ENCODE peak calls at places on chromosome 10, in four cellular contexts. K is H1, E is K562, L is GM12878. H is an unnamed sample.

GRCh38 chr10:98423691-98424120 is 8.7 kb upstream of the PYROXD2 start:
- DNase-seq in K (no peak), L (no peak), E (peak; percentile 41), H (no peak)

GRCh38 chr10:14071956-14072355 is 258.8 kb downstream of the FRMD4A start:
- DNase-seq in L (no peak), E (no peak), K (no peak), H (no peak)

GRCh38 chr10:126536148-126536547 is 134.3 kb downstream of the C10orf90 start:
- DNase-seq in E (peak; percentile 1), L (no peak), K (no peak), H (peak; percentile 5)

GRCh38 chr10:128463991-128464755 is 337.9 kb upstream of the MKI67 start:
- DNase-seq in L (peak; percentile 4), K (no peak), E (peak; percentile 13), H (peak; percentile 63)

GRCh38 chr10:73338801-73339368 is 19.8 kb downstream of the CFAP70 start:
- DNase-seq in K (no peak), L (no peak), E (no peak), H (no peak)

GRCh38 chr10:12113627-12114026 is 15.8 kb upstream of the SEC61A2 start:
- DNase-seq in E (no peak), L (no peak), K (no peak), H (no peak)

GRCh38 chr10:132460691-132461090 is 63.7 kb downstream of the PWWP2B start:
- DNase-seq in K (no peak), L (no peak), E (no peak), H (no peak)

GRCh38 chr10:124226271-124226911 is 133.0 kb upstream of the CHST15 start:
- DNase-seq in L (no peak), K (no peak), E (no peak), H (no peak)

GRCh38 chr10:4549254-4549653 is 276.8 kb upstream of the AKR1E2 start:
- DNase-seq in L (no peak), K (no peak), E (peak; percentile 5), H (no peak)

GRCh38 chr10:113753020-113753692 is 1.7 kb downstream of the PLEKHS1 start:
- DNase-seq in L (no peak), K (no peak), E (peak; percentile 7), H (peak; percentile 6)

GRCh38 chr10:72276421-72277339 is 3.0 kb downstream of the DDIT4 start:
- DNase-seq in K (no peak), E (peak; percentile 75), L (no peak), H (peak; percentile 73)

GRCh38 chr10:3785849-3786290 is 861 bp upstream of the KLF6 start:
- DNase-seq in E (peak; percentile 66), K (no peak), L (no peak), H (peak; percentile 60)

GRCh38 chr10:13913890-13914289 is 327.1 kb downstream of the PRPF18 start:
- DNase-seq in E (no peak), L (peak; percentile 34), K (no peak), H (no peak)

GRCh38 chr10:74018241-74018640 is 20.3 kb downstream of the VCL start:
- DNase-seq in K (no peak), L (no peak), E (no peak), H (no peak)

GRCh38 chr10:104795411-104795810 is 154.3 kb downstream of the SORCS3 start:
- DNase-seq in K (no peak), L (no peak), E (no peak), H (no peak)

GRCh38 chr10:104989880-104990279 is 348.8 kb downstream of the SORCS3 start:
- DNase-seq in L (no peak), E (no peak), K (no peak), H (no peak)

GRCh38 chr10:97858001-97858439 is 8.4 kb downstream of the GOLGA7B start:
- DNase-seq in L (no peak), E (no peak), K (no peak), H (no peak)

GRCh38 chr10:62636825-62637248 is 167.7 kb upstream of the ADO start:
- DNase-seq in K (no peak), E (no peak), L (no peak), H (peak; percentile 11)

GRCh38 chr10:8288600-8288999 is 234.1 kb downstream of the GATA3 start:
- DNase-seq in E (no peak), K (no peak), L (no peak), H (no peak)

GRCh38 chr10:70903262-70903921 is 15.0 kb upstream of the PCBD1 start:
- DNase-seq in L (no peak), K (no peak), E (peak; percentile 73), H (peak; percentile 44)

GRCh38 chr10:73414230-73414981 is 548 bp upstream of the ANXA7 start:
- DNase-seq in E (peak; percentile 16), L (no peak), K (no peak), H (no peak)

GRCh38 chr10:47139121-47139520 is 160.9 kb upstream of the GDF10 start:
- DNase-seq in K (no peak), E (no peak), L (no peak), H (no peak)

GRCh38 chr10:74937446-74937935 is 111.1 kb downstream of the KAT6B start:
- DNase-seq in E (no peak), L (no peak), K (no peak), H (no peak)

GRCh38 chr10:121243003-121243898 is 355.0 kb downstream of the FGFR2 start:
- DNase-seq in L (no peak), E (no peak), K (no peak), H (no peak)

GRCh38 chr10:59865101-59865500 is 41.3 kb downstream of the CCDC6 start:
- DNase-seq in K (peak; percentile 19), L (no peak), E (peak; percentile 70), H (peak; percentile 18)

GRCh38 chr10:8912108-8912507 is 857.6 kb downstream of the GATA3 start:
- DNase-seq in L (no peak), E (no peak), K (no peak), H (no peak)

GRCh38 chr10:124007102-124007772 is 86.2 kb downstream of the CHST15 start:
- DNase-seq in K (no peak), L (no peak), E (no peak), H (no peak)

GRCh38 chr10:113644185-113645120 is 19.4 kb downstream of the NRAP start:
- DNase-seq in K (no peak), L (no peak), E (no peak), H (peak; percentile 77)

GRCh38 chr10:34907743-34908425 is 92.8 kb upstream of the PARD3 start:
- DNase-seq in K (no peak), E (no peak), L (no peak), H (no peak)

GRCh38 chr10:131147301-131147975 is 164.1 kb downstream of the TCERG1L start:
- DNase-seq in K (no peak), L (no peak), E (no peak), H (no peak)

GRCh38 chr10:117541405-117541908 is 1.1 kb upstream of the EMX2 start:
- DNase-seq in L (no peak), E (no peak), K (no peak), H (no peak)

GRCh38 chr10:77458986-77459590 is 178.5 kb downstream of the KCNMA1 start:
- DNase-seq in L (no peak), K (no peak), E (no peak), H (peak; percentile 49)
- TF ChIP-seq CHD1 in L (no peak), K (no peak), E (no peak), H (no peak)

GRCh38 chr10:43105119-43105792 is 28.4 kb downstream of the RET start:
- DNase-seq in L (no peak), K (peak; percentile 75), E (peak; percentile 79), H (peak; percentile 63)
- TF ChIP-seq CHD1 in L (no peak), K (no peak), E (no peak), H (no peak)

DNA sequence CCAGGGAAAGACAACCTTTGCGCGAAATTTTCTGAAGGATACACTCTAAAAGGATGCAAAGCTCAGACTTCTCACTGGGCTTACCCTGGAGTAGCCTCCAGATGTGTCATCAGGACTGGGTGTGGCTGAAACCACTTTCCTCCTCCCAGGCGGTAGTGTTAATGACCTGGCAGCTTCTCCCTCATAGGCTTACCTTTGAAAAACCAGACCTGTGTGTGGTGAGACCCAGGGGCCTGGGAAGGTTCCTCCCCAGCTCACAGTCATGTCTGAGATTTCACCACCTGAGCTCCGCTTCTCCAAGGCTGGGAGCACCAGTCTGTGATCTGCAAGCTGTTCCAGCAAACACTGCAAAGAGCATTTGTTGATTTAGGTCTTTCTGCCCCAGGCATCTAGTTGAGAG is 93.7 kb downstream of the EPC1 start:
- DNase-seq in K (no peak), L (no peak), E (peak; percentile 66), H (no peak)
- TF ChIP-seq CHD1 in K (no peak), L (no peak), E (no peak), H (no peak)

DNA sequence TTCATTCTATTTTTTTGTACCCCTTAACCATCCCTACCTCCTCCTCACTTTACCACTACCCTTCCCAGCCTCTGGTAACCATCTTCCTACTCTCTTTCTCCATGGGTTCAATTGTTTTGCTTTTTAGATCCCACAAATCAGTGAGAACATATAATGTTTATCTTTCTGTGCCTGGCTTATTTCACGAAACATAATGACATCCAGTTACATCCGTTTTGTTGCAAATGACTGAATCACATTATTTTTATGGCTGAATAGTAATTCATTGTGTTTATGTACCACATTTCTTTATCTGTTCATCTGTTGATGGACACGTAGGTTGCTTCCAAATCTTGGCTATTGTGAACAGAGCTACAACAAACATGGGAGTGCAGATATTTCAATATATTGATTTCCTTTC is 24.1 kb downstream of the ATRNL1 start:
- DNase-seq in K (no peak), E (no peak), L (no peak), H (no peak)
- TF ChIP-seq CHD1 in K (no peak), E (no peak), L (no peak), H (no peak)